ENCODE peak calls at places on chromosome 7, in seven cellular contexts. L is T-cell, O is tibial nerve, J is amniotic stem cell, U is foreskin fibroblast, H is EL, X is HFFc6. K is an unnamed sample.

GRCh38 chr7:33050425-33051318 is 11.9 kb downstream of the NT5C3A start:
- DNase-seq in J (no peak), X (peak), H (peak), O (peak), L (no peak), U (peak), K (no peak)

GRCh38 chr7:158803226-158803944 is 25.9 kb downstream of the ESYT2 start:
- DNase-seq in O (no peak), L (no peak), J (no peak), U (no peak), X (no peak), H (no peak), K (no peak)

GRCh38 chr7:111872837-111873646 is 310.8 kb upstream of the IMMP2L start:
- DNase-seq in J (no peak), H (no peak), O (no peak), X (no peak), L (no peak), U (no peak), K (no peak)

GRCh38 chr7:79982151-79982770 is 152.4 kb upstream of the GNAI1 start:
- DNase-seq in O (no peak), L (no peak), U (peak), H (peak), J (no peak), X (peak), K (no peak)

GRCh38 chr7:118006979-118007378 is 133.7 kb upstream of the CTTNBP2 start:
- DNase-seq in H (no peak), U (no peak), J (no peak), L (no peak), X (no peak), O (no peak), K (no peak)

GRCh38 chr7:31051598-31052503 is at the start of gene ADCYAP1R1:
- DNase-seq in X (no peak), H (no peak), L (no peak), U (no peak), J (no peak), O (no peak), K (no peak)

GRCh38 chr7:118312051-118312450 is 87.5 kb downstream of the ANKRD7 start:
- DNase-seq in J (no peak), U (no peak), X (no peak), O (no peak), H (no peak), L (no peak), K (no peak)

GRCh38 chr7:2719007-2719406 is 31.0 kb downstream of the AMZ1 start:
- DNase-seq in X (no peak), L (peak), O (no peak), J (no peak), U (no peak), H (no peak), K (no peak)

GRCh38 chr7:132381742-132382472 is 194.4 kb downstream of the PLXNA4 start:
- DNase-seq in U (no peak), X (no peak), L (no peak), O (no peak), H (no peak), J (no peak), K (no peak)

GRCh38 chr7:140918236-140918635 is 6.5 kb downstream of the BRAF start:
- DNase-seq in O (no peak), L (no peak), H (no peak), J (no peak), X (no peak), U (no peak), K (no peak)

GRCh38 chr7:12146813-12147212 is 64.3 kb upstream of the TMEM106B start:
- DNase-seq in U (no peak), J (no peak), X (no peak), O (no peak), L (no peak), H (no peak), K (no peak)

GRCh38 chr7:11191574-11192220 is 218.0 kb downstream of the PHF14 start:
- DNase-seq in L (no peak), J (no peak), U (no peak), O (no peak), H (no peak), X (no peak), K (no peak)

GRCh38 chr7:67380858-67381257 is 384.2 kb downstream of the TYW1 start:
- DNase-seq in O (no peak), J (no peak), X (no peak), H (no peak), U (no peak), L (no peak), K (no peak)

GRCh38 chr7:66321283-66321682 is 116.1 kb downstream of the TPST1 start:
- DNase-seq in X (no peak), H (no peak), L (no peak), O (no peak), U (no peak), J (no peak), K (no peak)

GRCh38 chr7:13532028-13532753 is 457.3 kb downstream of the ETV1 start:
- DNase-seq in J (no peak), U (no peak), H (no peak), X (no peak), L (no peak), O (no peak), K (no peak)

GRCh38 chr7:36863901-36864701 is 139.8 kb upstream of the AOAH start:
- DNase-seq in X (no peak), O (no peak), L (no peak), U (no peak), H (no peak), J (no peak), K (no peak)

GRCh38 chr7:26291699-26292538 is at the start of gene SNX10:
- DNase-seq in J (no peak), O (no peak), L (peak), H (peak), X (no peak), U (peak), K (no peak)

GRCh38 chr7:106448992-106449859 is 164.4 kb upstream of the NAMPT start:
- DNase-seq in L (no peak), J (no peak), X (no peak), O (no peak), H (no peak), U (no peak), K (no peak)

GRCh38 chr7:157983442-157984137 is 604.0 kb downstream of the PTPRN2 start:
- DNase-seq in U (no peak), O (no peak), L (no peak), J (no peak), X (no peak), H (no peak), K (no peak)

GRCh38 chr7:108351715-108352114 is 104.5 kb downstream of the NRCAM start:
- DNase-seq in O (no peak), U (peak), J (no peak), X (no peak), H (no peak), L (no peak), K (no peak)